ENCODE peak calls at places on chromosome 18, in four cellular contexts. K is H1, C is HepG2, F is K562. T is an unnamed sample.

GRCh38 chr18:62531931-62532330 is 9.1 kb downstream of the ZCCHC2 start:
- DNase-seq in K (no peak), C (no peak), F (no peak), T (no peak)

GRCh38 chr18:2821695-2822094 is 25.1 kb upstream of the EMILIN2 start:
- DNase-seq in K (no peak), C (no peak), F (no peak), T (no peak)

GRCh38 chr18:76374330-76375281 is 120.4 kb downstream of the ZNF516 start:
- DNase-seq in K (no peak), C (no peak), F (no peak), T (no peak)

GRCh38 chr18:21903688-21904087 is 163.1 kb downstream of the MIB1 start:
- DNase-seq in K (no peak), C (no peak), F (no peak), T (no peak)

GRCh38 chr18:23837591-23837990 is 148.3 kb downstream of the LAMA3 start:
- DNase-seq in K (no peak), C (no peak), F (no peak), T (no peak)

GRCh38 chr18:39624934-39625333 is 2059.3 kb upstream of the CELF4 start:
- DNase-seq in K (no peak), C (no peak), F (no peak), T (no peak)

GRCh38 chr18:42157878-42158277 is 202.8 kb downstream of the PIK3C3 start:
- DNase-seq in K (no peak), C (no peak), F (no peak), T (no peak)

GRCh38 chr18:66329716-66330115 is 274.2 kb downstream of the CDH19 start:
- DNase-seq in K (no peak), C (no peak), F (no peak), T (no peak)

GRCh38 chr18:57898506-57899124 is 95.5 kb upstream of the ATP8B1 start:
- DNase-seq in K (no peak), C (no peak), F (no peak), T (no peak)

GRCh38 chr18:63083555-63083954 is 236.0 kb downstream of the BCL2 start:
- DNase-seq in K (no peak), C (no peak), F (no peak), T (no peak)

GRCh38 chr18:57437782-57438668 is 2.9 kb downstream of the ONECUT2 start:
- DNase-seq in K (peak; percentile 88), C (peak; percentile 75), F (no peak), T (peak; percentile 49)

GRCh38 chr18:70450658-70451253 is 161.9 kb downstream of the SOCS6 start:
- DNase-seq in K (no peak), C (no peak), F (no peak), T (peak; percentile 38)

GRCh38 chr18:58584219-58585127 is 44.4 kb downstream of the ALPK2 start:
- DNase-seq in K (no peak), C (no peak), F (no peak), T (peak; percentile 50)

GRCh38 chr18:71807586-71807985 is 736.6 kb downstream of the CBLN2 start:
- DNase-seq in K (no peak), C (no peak), F (no peak), T (no peak)

GRCh38 chr18:79524181-79525078 is 128.7 kb downstream of the NFATC1 start:
- DNase-seq in K (peak; percentile 47), C (no peak), F (no peak), T (no peak)

GRCh38 chr18:57759650-57760049 is 43.5 kb downstream of the ATP8B1 start:
- DNase-seq in K (no peak), C (no peak), F (no peak), T (peak; percentile 82)

GRCh38 chr18:59837586-59837985 is 62.2 kb upstream of the PMAIP1 start:
- DNase-seq in K (no peak), C (peak; percentile 52), F (peak; percentile 68), T (peak; percentile 56)

GRCh38 chr18:78986018-78986481 is 6.4 kb downstream of the SALL3 start:
- DNase-seq in K (peak; percentile 53), C (peak; percentile 17), F (peak; percentile 14), T (peak; percentile 21)

DNA sequence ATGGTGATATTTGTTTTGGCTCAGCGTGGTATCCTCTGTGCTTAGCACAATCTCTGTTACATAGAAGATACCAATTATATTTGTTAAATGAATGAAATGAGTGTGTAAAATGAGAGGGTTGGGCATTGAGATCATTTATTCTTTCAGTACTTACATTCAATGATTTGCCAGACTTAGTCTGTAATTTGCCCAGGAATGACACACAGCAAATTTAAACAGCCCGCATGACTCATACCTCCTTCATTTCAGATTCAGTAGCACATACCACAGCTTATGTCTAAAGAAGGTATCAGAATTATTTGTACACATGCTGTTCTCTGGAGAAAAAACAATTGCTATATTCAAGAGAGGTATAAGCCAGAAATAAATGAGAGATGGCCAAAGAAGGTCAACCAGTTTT is 37.0 kb downstream of the KLHL14 start:
- DNase-seq in K (no peak), C (peak; percentile 23), F (no peak), T (no peak)
- TF ChIP-seq EP300 in K (no peak), C (no peak), F (no peak), T (no peak)

DNA sequence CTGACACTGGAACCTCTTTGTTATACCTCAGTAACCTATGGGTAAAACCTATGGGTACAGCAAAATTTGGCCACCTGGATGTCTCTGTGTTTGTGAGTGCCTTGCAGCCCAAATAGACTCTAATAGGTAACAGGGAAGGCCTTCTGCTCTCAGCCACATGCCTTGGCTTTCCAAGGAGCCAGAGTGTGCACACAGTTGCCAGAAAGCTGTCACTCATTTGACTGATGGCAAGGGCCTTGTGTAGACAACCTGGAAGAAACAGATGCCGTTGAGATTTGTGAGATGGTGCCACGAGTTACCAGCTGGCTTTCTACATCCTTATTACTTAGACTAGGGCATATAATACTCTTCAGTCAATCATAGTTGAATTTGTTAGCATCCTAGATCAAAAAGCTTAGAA is 90.1 kb upstream of the RAB12 start:
- DNase-seq in K (no peak), C (no peak), F (no peak), T (no peak)
- TF ChIP-seq JUN in K (no peak), C (no peak), F (no peak), T (no peak)

GRCh38 chr18:77650799-77651385 is 401.2 kb downstream of the GALR1 start:
- DNase-seq in K (peak; percentile 97), C (peak; percentile 24), F (peak; percentile 58), T (peak; percentile 36)
- TF ChIP-seq EP300 in K (no peak), C (no peak), F (no peak), T (no peak)

GRCh38 chr18:35289293-35290069 is 548 bp downstream of the ZSCAN30 start:
- DNase-seq in K (peak; percentile 50), C (peak; percentile 4), F (peak; percentile 45), T (no peak)

GRCh38 chr18:35282353-35282752 is 7.7 kb downstream of the ZSCAN30 start:
- DNase-seq in K (no peak), C (peak; percentile 8), F (no peak), T (no peak)

GRCh38 chr18:35278969-35279368 is 11.1 kb downstream of the ZSCAN30 start:
- DNase-seq in K (no peak), C (no peak), F (no peak), T (no peak)

GRCh38 chr18:35284846-35285245 is 5.2 kb downstream of the ZSCAN30 start:
- DNase-seq in K (no peak), C (no peak), F (no peak), T (no peak)

DNA sequence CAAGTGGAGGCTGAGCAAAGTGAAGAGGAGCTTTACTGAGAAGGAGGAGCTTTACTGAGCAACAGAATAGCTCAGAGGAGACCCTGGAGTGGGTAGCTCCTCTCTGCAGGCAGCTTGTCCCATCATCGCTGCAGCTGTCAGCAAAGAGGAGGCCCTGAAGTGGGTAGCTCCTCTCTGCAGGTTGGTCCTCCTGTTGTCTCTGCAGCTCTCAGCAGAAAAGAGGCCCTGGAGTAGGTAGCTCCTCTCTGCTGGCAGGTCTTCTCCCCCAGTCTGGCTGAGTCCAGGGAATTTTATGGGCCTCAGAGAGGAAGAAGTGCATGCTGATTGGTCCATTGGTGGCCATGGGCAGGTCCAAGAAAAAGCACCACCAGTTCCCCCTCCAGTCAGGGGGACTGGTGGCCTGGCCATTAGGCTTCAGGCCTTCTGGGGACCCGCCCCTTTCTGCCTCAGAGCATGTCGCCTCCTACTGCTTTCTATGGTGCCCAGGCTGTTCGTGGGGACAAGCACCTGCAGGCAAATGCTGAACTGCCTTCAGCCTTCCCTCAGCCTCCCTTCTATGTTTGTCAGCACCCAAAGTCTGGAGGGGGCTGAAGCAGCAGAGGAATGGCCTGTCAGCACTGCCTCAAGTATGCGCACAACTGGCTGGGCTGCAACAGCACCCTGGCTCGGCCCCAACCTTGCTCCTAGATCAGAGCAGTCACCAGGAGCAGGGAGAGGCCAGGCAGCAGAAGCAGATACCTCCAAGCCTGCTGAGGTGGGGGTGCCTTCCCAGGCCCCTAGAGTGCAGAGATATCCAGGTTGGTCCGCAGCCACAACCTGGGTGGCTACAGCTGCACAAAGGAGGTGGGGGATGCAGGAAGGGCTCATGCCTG is 5.9 kb downstream of the ZSCAN30 start:
- DNase-seq in K (no peak), C (no peak), F (peak; percentile 25), T (no peak)
- TF ChIP-seq JUN in K (no peak), C (no peak), F (no peak), T (no peak)

DNA sequence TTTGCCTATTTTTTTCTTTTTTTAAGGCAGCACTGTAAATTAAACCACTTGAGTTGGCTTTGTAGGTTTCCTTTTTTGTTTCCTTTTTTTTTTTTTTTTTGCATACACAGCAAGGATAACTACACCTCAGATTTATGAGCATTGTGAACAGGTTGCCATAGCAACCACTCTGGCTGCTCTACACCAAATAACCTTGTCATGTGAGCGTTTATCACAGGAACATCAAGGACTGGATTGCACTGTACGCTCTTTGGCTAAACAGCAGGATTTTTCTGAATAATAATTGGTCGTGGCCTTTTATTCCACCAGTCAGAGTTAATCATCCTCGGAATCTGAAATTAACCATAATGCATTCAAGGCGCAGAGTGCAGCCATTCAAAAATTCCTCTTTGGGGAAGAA is 199.1 kb upstream of the SLC14A2 start:
- DNase-seq in K (no peak), C (no peak), F (no peak), T (no peak)
- TF ChIP-seq EP300 in K (no peak), C (no peak), F (no peak), T (no peak)

DNA sequence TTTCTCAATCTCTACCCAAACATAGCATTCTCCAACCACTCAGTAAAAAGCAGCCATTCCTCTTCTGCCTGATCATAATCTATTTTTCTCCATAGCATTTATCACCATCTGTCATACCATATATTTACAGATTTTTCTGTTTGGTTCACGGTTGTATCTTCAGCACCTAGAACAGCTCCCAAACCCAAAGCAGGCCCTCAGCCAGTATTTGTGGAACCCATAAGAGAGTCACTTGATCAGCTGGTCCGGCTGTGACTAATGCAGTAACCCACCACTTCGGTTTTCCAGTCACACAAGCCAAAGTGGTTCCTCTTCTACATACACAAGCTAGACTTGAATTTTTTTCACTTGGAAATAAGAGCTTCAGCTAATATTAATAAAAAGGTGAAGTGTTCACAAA is 511.6 kb upstream of the CELF4 start:
- DNase-seq in K (no peak), C (no peak), F (no peak), T (no peak)
- TF ChIP-seq JUN in K (no peak), C (no peak), F (no peak), T (no peak)

DNA sequence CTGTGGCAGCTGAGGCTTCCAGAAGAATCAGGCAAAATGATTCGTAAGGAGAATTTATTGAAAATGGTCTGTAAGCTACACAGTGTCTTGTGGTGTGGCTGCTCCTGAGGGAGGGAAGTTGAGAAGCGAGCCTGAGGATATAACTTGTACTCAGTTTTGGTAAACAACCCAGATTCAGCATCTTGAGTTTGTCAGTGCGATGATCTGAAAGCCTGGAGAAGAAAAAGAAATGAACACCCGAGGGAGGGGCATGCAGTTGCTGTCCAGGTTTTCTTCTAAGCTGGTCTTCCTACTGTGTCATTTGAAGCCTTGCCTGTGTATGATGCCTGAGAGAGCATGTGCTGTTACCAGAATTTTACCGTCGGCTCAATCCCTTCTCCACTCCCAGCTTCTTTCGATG is 87.3 kb downstream of the MAPK4 start:
- DNase-seq in K (no peak), C (no peak), F (no peak), T (no peak)
- TF ChIP-seq EP300 in K (no peak), C (no peak), F (no peak), T (no peak)

T was measured in A549.